ENCODE peak calls at places on chromosome 6, in ten cellular contexts. U is stomach; N is NCI-H2171 treated with DMSO at 0.1 percent for 48 hours; K is Panc1; E is NCI-H1417; I is kidney epithelial cell; P is fibroblast of the aortic adventitia; F is NCI-H1436; A is nephron progenitor cell; B is stimulated activated CD4-positive, alpha-beta T cell treated with anti-CD3 and anti-CD28 coated beads, Interleukin-12 subunit alpha, Interleukin-12 subunit beta, amount 100 ng/mL, for 4 hours. W is an unnamed sample.
A peak's percentile ranks its signal among the peaks of the same experiment; 100 is the strongest.

GRCh38 chr6:2765896-2766766 is 938 bp downstream of the WRNIP1 start:
- DNase-seq in A (peak; percentile 71), F (no peak), E (peak; percentile 54), I (no peak), U (peak; percentile 53), P (peak; percentile 21), K (no peak), B (peak; percentile 44), N (peak; percentile 56), W (no peak)

GRCh38 chr6:111011360-111012142 is 29.7 kb downstream of the RPF2 start:
- DNase-seq in F (peak; percentile 47), P (peak; percentile 67), B (no peak), I (no peak), A (no peak), K (peak; percentile 36), U (no peak), N (peak; percentile 70), E (peak; percentile 53), W (peak; percentile 7)

GRCh38 chr6:15622045-15622750 is 40.6 kb downstream of the DTNBP1 start:
- DNase-seq in F (no peak), I (no peak), N (peak; percentile 66), P (no peak), U (no peak), A (no peak), K (no peak), B (no peak), E (no peak), W (no peak)

GRCh38 chr6:54519161-54519560 is 210.9 kb downstream of the TINAG start:
- DNase-seq in U (no peak), E (no peak), A (no peak), F (no peak), P (no peak), I (peak; percentile 2), K (no peak), N (no peak), B (no peak), W (no peak)

GRCh38 chr6:49151957-49152356 is 311.1 kb downstream of the MMUT start:
- DNase-seq in A (no peak), P (no peak), I (no peak), K (no peak), B (no peak), F (no peak), U (no peak), N (no peak), E (no peak), W (no peak)

GRCh38 chr6:159163901-159164370 is 5.3 kb upstream of the FNDC1 start:
- DNase-seq in U (no peak), N (no peak), K (no peak), A (no peak), P (peak; percentile 73), F (no peak), E (no peak), B (no peak), I (no peak), W (no peak)

GRCh38 chr6:20763311-20763710 is 229.1 kb downstream of the CDKAL1 start:
- DNase-seq in N (peak; percentile 65), E (no peak), I (no peak), K (no peak), U (no peak), A (no peak), F (no peak), B (no peak), P (no peak), W (no peak)

GRCh38 chr6:76000629-76001028 is 71.8 kb downstream of the IMPG1 start:
- DNase-seq in E (no peak), K (no peak), U (no peak), A (no peak), I (no peak), B (no peak), P (no peak), N (no peak), F (no peak), W (no peak)

GRCh38 chr6:1832844-1833787 is 223.4 kb downstream of the FOXC1 start:
- DNase-seq in U (peak; percentile 57), B (no peak), A (peak; percentile 42), K (no peak), E (no peak), F (no peak), N (no peak), I (no peak), P (no peak), W (peak; percentile 61)

GRCh38 chr6:53465732-53466131 is 79.2 kb downstream of the GCLC start:
- DNase-seq in U (no peak), A (no peak), K (no peak), E (no peak), P (no peak), N (no peak), B (no peak), F (no peak), I (no peak), W (no peak)

GRCh38 chr6:135423649-135424128 is 73.9 kb downstream of the AHI1 start:
- DNase-seq in F (no peak), K (no peak), U (no peak), N (peak; percentile 56), E (peak; percentile 40), I (peak; percentile 12), B (no peak), P (peak; percentile 69), A (no peak), W (peak; percentile 31)

W was measured in glomerular endothelial cell.